ENCODE peak calls at places on chromosomes 13 and 19, in seven cellular contexts. U is neuronal stem cell, M is IMR-90, R is H9, N is H1, A is mesendoderm, B is trophoblast cell. Q is an unnamed sample.

GRCh38 chr13:34153428-34154180 is 335.7 kb downstream of the RFC3 start:
- DNase-seq in U (no peak), M (no peak), R (no peak), N (no peak), A (peak), B (no peak), Q (peak)

GRCh38 chr13:46622918-46623256 is 69.9 kb downstream of the LRCH1 start:
- DNase-seq in U (no peak), M (peak), R (no peak), N (no peak), A (no peak), B (no peak), Q (peak)

GRCh38 chr19:1483067-1483978 is 4.3 kb upstream of the C19orf25 start:
- DNase-seq in U (no peak), M (no peak), R (peak), N (no peak), A (no peak), B (no peak), Q (no peak)

GRCh38 chr19:29263305-29264080 is 50.5 kb upstream of the UQCRFS1 start:
- DNase-seq in U (peak), M (peak), R (peak), N (no peak), A (peak), B (peak), Q (no peak)

GRCh38 chr13:23357349-23357748 is 76.2 kb downstream of the SACS start:
- DNase-seq in U (no peak), M (no peak), R (no peak), N (no peak), A (no peak), B (no peak), Q (no peak)

GRCh38 chr19:12065100-12065538 is 588 bp downstream of the ZNF844 start:
- DNase-seq in U (no peak), M (peak), R (no peak), N (no peak), A (peak), B (peak), Q (peak)

GRCh38 chr19:5114713-5115112 is 145.8 kb downstream of the KDM4B start:
- DNase-seq in U (no peak), M (no peak), R (no peak), N (no peak), A (no peak), B (no peak), Q (no peak)

GRCh38 chr13:26965058-26965380 is 204.4 kb upstream of the GPR12 start:
- DNase-seq in U (no peak), M (no peak), R (no peak), N (no peak), A (no peak), B (no peak), Q (no peak)

GRCh38 chr13:59178344-59178743 is 985.4 kb downstream of the DIAPH3 start:
- DNase-seq in U (no peak), M (peak), R (no peak), N (no peak), A (peak), B (no peak), Q (peak)

GRCh38 chr13:66546534-66547379 is 683.4 kb downstream of the PCDH9 start:
- DNase-seq in U (no peak), M (peak), R (no peak), N (no peak), A (no peak), B (no peak), Q (peak)

GRCh38 chr19:4414144-4414799 is 11.8 kb downstream of the CHAF1A start:
- DNase-seq in U (no peak), M (peak), R (no peak), N (no peak), A (no peak), B (peak), Q (peak)

GRCh38 chr19:38402623-38402966 is 298 bp upstream of the FAM98C start:
- DNase-seq in U (no peak), M (no peak), R (no peak), N (no peak), A (no peak), B (no peak), Q (no peak)

GRCh38 chr19:38399081-38399480 is 3.8 kb upstream of the FAM98C start:
- DNase-seq in U (no peak), M (no peak), R (no peak), N (no peak), A (no peak), B (no peak), Q (no peak)

GRCh38 chr19:38401148-38401547 is 1.7 kb upstream of the FAM98C start:
- DNase-seq in U (no peak), M (peak), R (no peak), N (no peak), A (peak), B (peak), Q (peak)

GRCh38 chr19:38399537-38399936 is 3.4 kb upstream of the FAM98C start:
- DNase-seq in U (no peak), M (no peak), R (no peak), N (no peak), A (no peak), B (no peak), Q (no peak)

DNA sequence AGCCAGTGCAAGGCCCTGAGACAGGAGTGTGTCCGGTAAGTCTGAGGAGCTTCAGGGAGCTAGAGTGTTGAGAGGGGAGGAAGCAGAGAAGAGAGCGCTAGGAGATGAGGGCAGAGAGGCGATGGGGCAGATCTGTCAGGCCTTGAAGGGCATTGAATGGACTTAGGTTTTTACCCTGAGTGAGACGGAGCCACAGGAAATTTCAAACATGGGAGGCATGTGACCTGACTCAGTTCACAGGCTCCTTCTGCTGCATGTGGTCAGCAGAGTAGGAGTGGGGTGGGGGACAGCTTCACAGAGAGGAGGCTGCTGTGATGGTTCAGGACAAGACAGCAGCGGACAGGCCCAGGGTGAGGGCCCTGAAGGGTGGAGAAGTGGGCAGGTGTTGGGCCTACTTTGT is 2.5 kb upstream of the FAM98C start:
- DNase-seq in U (no peak), M (no peak), R (no peak), N (no peak), A (no peak), B (peak), Q (peak)
- H2BK5ac ChIP-seq in U (no peak), M (no peak), R (no peak), N (no peak), A (no peak), B (no peak), Q (no peak)

GRCh38 chr13:95204231-95204765 is 97.0 kb downstream of the ABCC4 start:
- DNase-seq in U (no peak), M (no peak), R (no peak), N (no peak), A (no peak), B (no peak), Q (no peak)

GRCh38 chr13:95209109-95209508 is 92.1 kb downstream of the ABCC4 start:
- DNase-seq in U (no peak), M (no peak), R (no peak), N (no peak), A (no peak), B (no peak), Q (no peak)

GRCh38 chr13:95206116-95206515 is 95.1 kb downstream of the ABCC4 start:
- DNase-seq in U (no peak), M (no peak), R (no peak), N (no peak), A (no peak), B (no peak), Q (no peak)

GRCh38 chr13:95212962-95213850 is 88.0 kb downstream of the ABCC4 start:
- DNase-seq in U (no peak), M (no peak), R (no peak), N (no peak), A (no peak), B (no peak), Q (no peak)

DNA sequence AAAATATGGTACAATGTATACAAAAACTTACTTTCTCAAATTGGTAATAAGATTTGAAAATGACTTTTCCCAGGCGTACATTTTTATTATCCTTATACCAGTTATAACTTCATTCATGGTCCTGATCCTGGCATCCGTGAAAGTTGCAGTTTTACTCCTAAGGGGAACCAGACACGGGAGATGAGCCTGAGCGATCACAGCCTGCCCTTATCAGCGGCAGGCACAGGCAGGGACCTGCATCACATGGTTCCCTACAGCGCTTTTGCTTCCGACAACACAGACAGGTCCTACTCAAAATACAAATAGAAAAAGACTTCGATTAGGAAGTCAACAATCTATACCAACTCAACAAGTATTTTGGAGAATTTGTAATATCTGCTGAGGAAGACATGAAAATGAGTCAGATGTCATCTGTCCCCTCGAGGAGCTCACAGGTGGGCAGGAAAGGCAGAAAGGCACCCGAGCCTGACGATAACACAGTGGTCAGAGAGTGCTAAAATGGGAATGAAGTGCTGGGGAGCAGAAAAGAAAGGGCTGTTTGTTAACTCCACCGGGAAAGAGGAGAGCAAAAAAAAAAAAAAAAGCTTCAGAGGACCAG is 93.4 kb downstream of the ABCC4 start:
- DNase-seq in U (no peak), M (no peak), R (no peak), N (no peak), A (no peak), B (no peak), Q (no peak)
- H2BK5ac ChIP-seq in U (no peak), M (no peak), R (no peak), N (no peak), A (no peak), B (no peak), Q (no peak)

GRCh38 chr19:31529121-31529520 is 179.9 kb upstream of the TSHZ3 start:
- DNase-seq in U (no peak), M (no peak), R (no peak), N (no peak), A (peak), B (peak), Q (no peak)

GRCh38 chr19:31533114-31533513 is 183.9 kb upstream of the TSHZ3 start:
- DNase-seq in U (no peak), M (no peak), R (no peak), N (no peak), A (no peak), B (peak), Q (peak)

GRCh38 chr19:31532034-31532433 is 182.8 kb upstream of the TSHZ3 start:
- DNase-seq in U (no peak), M (no peak), R (no peak), N (no peak), A (no peak), B (peak), Q (no peak)

GRCh38 chr19:31531326-31531725 is 182.1 kb upstream of the TSHZ3 start:
- DNase-seq in U (no peak), M (no peak), R (no peak), N (no peak), A (no peak), B (no peak), Q (no peak)

GRCh38 chr19:31530781-31531180 is 181.5 kb upstream of the TSHZ3 start:
- DNase-seq in U (no peak), M (no peak), R (no peak), N (no peak), A (no peak), B (no peak), Q (no peak)
- H2BK5ac ChIP-seq in U (no peak), M (no peak), R (no peak), N (no peak), A (no peak), B (no peak), Q (no peak)

DNA sequence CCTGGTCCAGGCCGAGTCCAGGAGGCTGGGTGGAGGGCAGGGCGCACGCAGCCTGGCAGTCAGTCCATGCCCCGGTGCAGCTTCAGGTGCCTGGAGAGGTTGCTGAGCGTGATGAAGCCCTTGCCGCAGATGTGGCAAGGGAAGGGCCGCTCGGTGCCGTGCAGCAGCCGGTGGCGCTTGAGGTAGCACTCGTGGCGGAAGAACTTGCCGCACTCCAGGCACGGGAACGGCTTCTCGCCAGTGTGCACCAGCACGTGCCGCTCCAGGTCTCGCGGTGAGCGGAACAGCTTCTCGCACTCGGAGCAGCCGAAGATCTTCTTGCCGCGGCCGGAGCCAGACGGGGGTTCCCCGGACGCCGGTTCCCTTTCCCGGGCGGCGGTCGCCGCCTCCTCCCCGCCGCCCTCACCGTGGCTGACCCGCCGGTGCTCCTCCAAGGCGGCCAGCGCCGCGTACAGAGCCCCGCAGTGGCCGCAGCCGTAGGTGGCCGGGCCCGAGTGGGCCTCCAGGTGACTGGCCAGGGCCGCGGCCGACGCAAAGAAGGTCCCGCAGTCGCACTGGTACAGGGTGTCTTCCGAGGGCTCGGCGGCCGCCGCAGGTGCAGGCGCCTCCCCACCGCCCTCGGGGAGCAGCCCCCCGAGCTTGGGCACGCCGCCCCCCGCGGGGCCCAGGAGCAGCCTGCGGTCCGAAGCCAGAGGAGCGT is 6.8 kb downstream of the FIZ1 start:
- DNase-seq in U (no peak), M (no peak), R (peak), N (no peak), A (no peak), B (no peak), Q (no peak)
- H2BK5ac ChIP-seq in U (no peak), M (no peak), R (no peak), N (peak), A (no peak), B (no peak), Q (no peak)

GRCh38 chr13:44816701-44817684 is 172.3 kb downstream of the NUFIP1 start:
- DNase-seq in U (no peak), M (peak), R (no peak), N (no peak), A (peak), B (peak), Q (peak)
- H2BK5ac ChIP-seq in U (peak), M (peak), R (no peak), N (no peak), A (no peak), B (peak), Q (peak)

GRCh38 chr13:74730556-74731331 is 596.5 kb upstream of the KLF12 start:
- DNase-seq in U (no peak), M (no peak), R (no peak), N (no peak), A (peak), B (no peak), Q (no peak)

GRCh38 chr13:74732736-74733135 is 598.5 kb upstream of the KLF12 start:
- DNase-seq in U (no peak), M (no peak), R (no peak), N (no peak), A (no peak), B (no peak), Q (no peak)
- H2BK5ac ChIP-seq in U (no peak), M (no peak), R (no peak), N (no peak), A (no peak), B (no peak), Q (no peak)

GRCh38 chr13:98877936-98878335 is 99.9 kb downstream of the DOCK9 start:
- DNase-seq in U (no peak), M (no peak), R (no peak), N (no peak), A (no peak), B (no peak), Q (no peak)

GRCh38 chr13:98879127-98879520 is 98.7 kb downstream of the DOCK9 start:
- DNase-seq in U (no peak), M (no peak), R (no peak), N (no peak), A (no peak), B (no peak), Q (no peak)

GRCh38 chr13:98878421-98879126 is 99.3 kb downstream of the DOCK9 start:
- DNase-seq in U (no peak), M (no peak), R (no peak), N (no peak), A (no peak), B (no peak), Q (no peak)

GRCh38 chr13:98875146-98875729 is 102.6 kb downstream of the DOCK9 start:
- DNase-seq in U (no peak), M (no peak), R (no peak), N (no peak), A (peak), B (peak), Q (no peak)

GRCh38 chr13:98877466-98877865 is 100.4 kb downstream of the DOCK9 start:
- DNase-seq in U (no peak), M (no peak), R (no peak), N (no peak), A (no peak), B (no peak), Q (no peak)
- H2BK5ac ChIP-seq in U (no peak), M (no peak), R (no peak), N (peak), A (no peak), B (no peak), Q (no peak)

GRCh38 chr19:54448774-54449700 is at the start of gene LENG8:
- DNase-seq in U (peak), M (peak), R (peak), N (no peak), A (peak), B (peak), Q (peak)

GRCh38 chr19:54451997-54452396 is 3.0 kb downstream of the LENG8 start:
- DNase-seq in U (no peak), M (no peak), R (no peak), N (no peak), A (no peak), B (no peak), Q (no peak)

GRCh38 chr19:54448037-54448773 is 794 bp upstream of the LENG8 start:
- DNase-seq in U (no peak), M (peak), R (peak), N (no peak), A (peak), B (peak), Q (peak)

GRCh38 chr19:54451331-54451871 is 2.4 kb downstream of the LENG8 start:
- DNase-seq in U (no peak), M (no peak), R (no peak), N (no peak), A (no peak), B (no peak), Q (peak)

DNA sequence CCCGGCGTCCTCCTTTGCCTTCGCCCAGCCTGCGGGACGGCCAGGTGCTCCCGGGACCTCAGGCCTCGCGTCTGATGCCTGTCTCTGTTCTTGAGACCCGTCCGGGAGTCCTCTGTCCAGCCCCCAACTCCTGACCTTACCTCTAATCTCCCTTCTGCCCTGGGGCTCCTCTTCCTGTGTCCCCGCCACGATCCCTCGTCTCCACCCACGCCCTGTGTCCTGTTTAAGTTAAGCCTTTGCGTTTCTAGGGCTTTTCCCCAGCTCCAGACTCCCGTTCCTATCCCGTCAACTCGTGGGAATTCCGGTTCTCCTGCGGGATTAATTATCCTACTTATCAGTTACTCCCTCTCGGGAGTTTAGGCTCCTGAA is 686 bp downstream of the LENG8 start:
- DNase-seq in U (no peak), M (peak), R (no peak), N (no peak), A (no peak), B (peak), Q (peak)
- H2BK5ac ChIP-seq in U (peak), M (peak), R (no peak), N (peak), A (no peak), B (peak), Q (peak)